ENCODE peak calls at places on chromosomes 4 and X, in six cellular contexts. K is ascending aorta; B is MG63; N is stimulated activated CD4-positive, alpha-beta T cell treated with anti-CD3 and anti-CD28 coated beads, Interleukin-1b, Interleukin-23, amount 100 ng/mL, for 24 hours; F is M059J; T is CD8-positive, alpha-beta T cell. H is an unnamed sample.

GRCh38 chr4:161350946-161351345 is 812.9 kb downstream of the FSTL5 start:
- DNase-seq in B (no peak), N (no peak), K (no peak), F (no peak), T (no peak), H (no peak)

GRCh38 chr4:21191304-21191703 is 491.0 kb downstream of the PACRGL start:
- DNase-seq in N (no peak), F (peak; percentile 46), K (no peak), B (no peak), T (no peak), H (no peak)

GRCh38 chrX:121254336-121254735 is 206.9 kb downstream of the GLUD2 start:
- DNase-seq in T (no peak), N (no peak), K (no peak), F (no peak), B (no peak), H (no peak)

GRCh38 chr4:182916483-182917181 is 554 bp downstream of the DCTD start:
- DNase-seq in F (peak; percentile 63), T (peak; percentile 10), K (no peak), N (no peak), B (peak; percentile 69), H (peak; percentile 48)

GRCh38 chrX:153690466-153690865 is 2.7 kb downstream of the SLC6A8 start:
- DNase-seq in F (no peak), T (no peak), K (no peak), B (no peak), N (no peak), H (no peak)

GRCh38 chr4:150297861-150298474 is 219.7 kb downstream of the DCLK2 start:
- DNase-seq in N (no peak), B (no peak), T (no peak), K (no peak), F (peak; percentile 64), H (peak; percentile 50)

GRCh38 chr4:19693949-19694597 is 557.6 kb upstream of the SLIT2 start:
- DNase-seq in B (no peak), K (no peak), T (no peak), N (no peak), F (peak; percentile 40), H (peak; percentile 25)

GRCh38 chr4:163697121-163697520 is 202.6 kb downstream of the TMA16 start:
- DNase-seq in K (no peak), F (peak; percentile 84), B (no peak), T (no peak), N (no peak), H (peak; percentile 14)

GRCh38 chrX:45524805-45525204 is 324.1 kb upstream of the DIPK2B start:
- DNase-seq in B (no peak), K (no peak), T (no peak), F (no peak), N (no peak), H (no peak)

GRCh38 chr4:98996056-98996941 is 778 bp downstream of the METAP1 start:
- DNase-seq in F (peak; percentile 33), K (no peak), B (peak; percentile 16), T (no peak), N (no peak), H (peak; percentile 22)

GRCh38 chrX:71181558-71181909 is 36.9 kb downstream of the NLGN3 start:
- DNase-seq in T (peak; percentile 10), F (no peak), N (peak; percentile 28), K (no peak), B (peak; percentile 19), H (peak; percentile 20)

GRCh38 chrX:15151267-15152196 is 118.4 kb downstream of the ASB9 start:
- DNase-seq in N (peak; percentile 21), K (no peak), F (peak; percentile 57), B (no peak), T (peak; percentile 11), H (no peak)

GRCh38 chrX:71515039-71515398 is 17.9 kb upstream of the OGT start:
- DNase-seq in B (peak; percentile 5), T (no peak), N (no peak), F (no peak), K (no peak), H (peak; percentile 2)

GRCh38 chr4:129364747-129365452 is 268.9 kb downstream of the C4orf33 start:
- DNase-seq in N (no peak), T (no peak), B (no peak), F (no peak), K (no peak), H (no peak)

GRCh38 chr4:139900964-139901376 is 235.4 kb downstream of the MGST2 start:
- DNase-seq in T (no peak), F (no peak), B (no peak), N (no peak), K (no peak), H (no peak)

GRCh38 chr4:88728146-88728545 is 30.5 kb upstream of the NAP1L5 start:
- DNase-seq in T (no peak), B (no peak), K (no peak), N (no peak), F (no peak), H (no peak)

GRCh38 chr4:2337131-2337723 is 75.3 kb upstream of the MXD4 start:
- DNase-seq in N (no peak), T (no peak), K (no peak), F (no peak), B (no peak), H (no peak)

GRCh38 chr4:108738307-108738706 is 24.5 kb downstream of the ETNPPL start:
- DNase-seq in T (no peak), F (peak; percentile 34), B (no peak), K (no peak), N (no peak), H (peak; percentile 8)

GRCh38 chr4:70901607-70901983 is 574 bp upstream of the MOB1B start:
- DNase-seq in T (no peak), N (no peak), K (no peak), B (no peak), F (no peak), H (no peak)

GRCh38 chrX:3743821-3744439 is 30.5 kb upstream of the PRKX start:
- DNase-seq in N (peak; percentile 1), K (no peak), B (no peak), F (no peak), T (peak; percentile 29), H (no peak)

GRCh38 chr4:48454591-48454990 is 28.6 kb upstream of the SLC10A4 start:
- DNase-seq in K (no peak), B (no peak), F (no peak), T (no peak), N (no peak), H (no peak)

GRCh38 chr4:101911616-101912015 is 121.1 kb downstream of the BANK1 start:
- DNase-seq in T (no peak), F (no peak), N (no peak), K (no peak), B (no peak), H (no peak)

H was measured in A172.